ENCODE peak calls at places on chromosomes 11 and 22, in five cellular contexts. H is activated CD4-positive, alpha-beta T cell treated with anti-CD3 and anti-CD28 coated beads, Interleukin-2, amount 50 U/mL, for 1 hour; E is ecto neural progenitor cell; A is AG08396; B is HT-29. I is an unnamed sample.
A peak's percentile ranks its signal among the peaks of the same experiment; 100 is the strongest.

GRCh38 chr11:114061053-114062049 is 1.8 kb downstream of the ZBTB16 start:
- DNase-seq in A (no peak), H (no peak), E (no peak), B (no peak), I (no peak)

GRCh38 chr22:37212174-37212906 is at the start of gene SSTR3:
- DNase-seq in H (no peak), E (peak; percentile 71), A (no peak), B (no peak), I (no peak)

GRCh38 chr11:134264966-134265365 is 11.2 kb upstream of the GLB1L3 start:
- DNase-seq in H (no peak), B (no peak), E (no peak), A (no peak), I (no peak)

GRCh38 chr11:43504316-43504950 is 145.7 kb downstream of the TTC17 start:
- DNase-seq in A (no peak), E (no peak), B (peak; percentile 48), H (no peak), I (no peak)

GRCh38 chr11:59207988-59208432 is 4.7 kb downstream of the MPEG1 start:
- DNase-seq in E (no peak), B (peak; percentile 65), H (peak; percentile 24), A (peak; percentile 37), I (peak; percentile 39)

GRCh38 chr22:23752090-23752691 is 1.3 kb upstream of the ZNF70 start:
- DNase-seq in A (no peak), B (no peak), E (no peak), H (no peak), I (no peak)

GRCh38 chr11:117678651-117679407 is 118.2 kb downstream of the DSCAML1 start:
- DNase-seq in H (no peak), A (no peak), B (no peak), E (no peak), I (no peak)

GRCh38 chr11:12213920-12214319 is 103.5 kb downstream of the MICAL2 start:
- DNase-seq in B (peak; percentile 44), E (no peak), H (no peak), A (no peak), I (no peak)

GRCh38 chr22:19800761-19801244 is 40.2 kb downstream of the TBX1 start:
- DNase-seq in E (no peak), B (peak; percentile 51), H (no peak), A (peak; percentile 63), I (no peak)

GRCh38 chr22:30816413-30816812 is 121.7 kb downstream of the OSBP2 start:
- DNase-seq in A (no peak), B (no peak), H (no peak), E (no peak), I (no peak)

GRCh38 chr11:28104425-28104824 is 3.5 kb downstream of the KIF18A start:
- DNase-seq in B (no peak), E (no peak), A (no peak), H (no peak), I (no peak)